ENCODE peak calls at places on chromosomes 5 and 9, in eight cellular contexts. One of them, this sample, is unnamed.

GRCh38 chr5:174317261-174317894 is 271.9 kb downstream of the NSG2 start:
- DNase-seq in A549: peak
- DNase-seq in epithelial cell of esophagus: peak
- DNase-seq in thoracic aorta: no peak
- DNase-seq in CD8-positive, alpha-beta memory T cell: no peak
- DNase-seq in AG09309: no peak
- DNase-seq in LNCaP clone FGC: peak
- DNase-seq in cardiac muscle cell: peak
- DNase-seq in this sample: no peak

GRCh38 chr5:50501510-50502209 is 60.6 kb upstream of the EMB start:
- DNase-seq in A549: no peak
- DNase-seq in epithelial cell of esophagus: no peak
- DNase-seq in thoracic aorta: no peak
- DNase-seq in CD8-positive, alpha-beta memory T cell: no peak
- DNase-seq in AG09309: no peak
- DNase-seq in LNCaP clone FGC: no peak
- DNase-seq in cardiac muscle cell: no peak
- DNase-seq in this sample: no peak

GRCh38 chr9:91239367-91240111 is 122.2 kb downstream of the AUH start:
- DNase-seq in A549: no peak
- DNase-seq in epithelial cell of esophagus: no peak
- DNase-seq in thoracic aorta: no peak
- DNase-seq in CD8-positive, alpha-beta memory T cell: no peak
- DNase-seq in AG09309: no peak
- DNase-seq in LNCaP clone FGC: peak
- DNase-seq in cardiac muscle cell: no peak
- DNase-seq in this sample: no peak

GRCh38 chr5:154708845-154709244 is 46.3 kb upstream of the LARP1 start:
- DNase-seq in A549: no peak
- DNase-seq in epithelial cell of esophagus: peak
- DNase-seq in thoracic aorta: no peak
- DNase-seq in CD8-positive, alpha-beta memory T cell: no peak
- DNase-seq in AG09309: no peak
- DNase-seq in LNCaP clone FGC: no peak
- DNase-seq in cardiac muscle cell: no peak
- DNase-seq in this sample: no peak

GRCh38 chr9:33265211-33265885 is 499 bp downstream of the CHMP5 start:
- DNase-seq in A549: no peak
- DNase-seq in epithelial cell of esophagus: no peak
- DNase-seq in thoracic aorta: no peak
- DNase-seq in CD8-positive, alpha-beta memory T cell: no peak
- DNase-seq in AG09309: no peak
- DNase-seq in LNCaP clone FGC: no peak
- DNase-seq in cardiac muscle cell: no peak
- DNase-seq in this sample: no peak

GRCh38 chr5:168046163-168046562 is 245.3 kb upstream of the WWC1 start:
- DNase-seq in A549: no peak
- DNase-seq in epithelial cell of esophagus: no peak
- DNase-seq in thoracic aorta: no peak
- DNase-seq in CD8-positive, alpha-beta memory T cell: no peak
- DNase-seq in AG09309: no peak
- DNase-seq in LNCaP clone FGC: no peak
- DNase-seq in cardiac muscle cell: no peak
- DNase-seq in this sample: no peak

GRCh38 chr5:16849821-16850220 is 86.3 kb downstream of the MYO10 start:
- DNase-seq in A549: no peak
- DNase-seq in epithelial cell of esophagus: no peak
- DNase-seq in thoracic aorta: no peak
- DNase-seq in CD8-positive, alpha-beta memory T cell: no peak
- DNase-seq in AG09309: no peak
- DNase-seq in LNCaP clone FGC: no peak
- DNase-seq in cardiac muscle cell: no peak
- DNase-seq in this sample: no peak

GRCh38 chr5:172420215-172420934 is 34.0 kb downstream of the SH3PXD2B start:
- DNase-seq in A549: peak
- DNase-seq in epithelial cell of esophagus: peak
- DNase-seq in thoracic aorta: peak
- DNase-seq in CD8-positive, alpha-beta memory T cell: no peak
- DNase-seq in AG09309: peak
- DNase-seq in LNCaP clone FGC: peak
- DNase-seq in cardiac muscle cell: no peak
- DNase-seq in this sample: peak

GRCh38 chr9:92764381-92764987 is at the start of gene BICD2:
- DNase-seq in A549: no peak
- DNase-seq in epithelial cell of esophagus: no peak
- DNase-seq in thoracic aorta: no peak
- DNase-seq in CD8-positive, alpha-beta memory T cell: no peak
- DNase-seq in AG09309: no peak
- DNase-seq in LNCaP clone FGC: no peak
- DNase-seq in cardiac muscle cell: peak
- DNase-seq in this sample: no peak

GRCh38 chr5:64869419-64869818 is 100.7 kb downstream of the CWC27 start:
- DNase-seq in A549: peak
- DNase-seq in epithelial cell of esophagus: peak
- DNase-seq in thoracic aorta: no peak
- DNase-seq in CD8-positive, alpha-beta memory T cell: no peak
- DNase-seq in AG09309: peak
- DNase-seq in LNCaP clone FGC: no peak
- DNase-seq in cardiac muscle cell: no peak
- DNase-seq in this sample: no peak

GRCh38 chr9:27291292-27291691 is 5.7 kb downstream of the EQTN start:
- DNase-seq in A549: no peak
- DNase-seq in epithelial cell of esophagus: no peak
- DNase-seq in thoracic aorta: no peak
- DNase-seq in CD8-positive, alpha-beta memory T cell: no peak
- DNase-seq in AG09309: no peak
- DNase-seq in LNCaP clone FGC: no peak
- DNase-seq in cardiac muscle cell: no peak
- DNase-seq in this sample: no peak

GRCh38 chr5:179858241-179858585 is 404 bp downstream of the MRNIP start:
- DNase-seq in A549: no peak
- DNase-seq in epithelial cell of esophagus: peak
- DNase-seq in thoracic aorta: no peak
- DNase-seq in CD8-positive, alpha-beta memory T cell: peak
- DNase-seq in AG09309: no peak
- DNase-seq in LNCaP clone FGC: no peak
- DNase-seq in cardiac muscle cell: peak
- DNase-seq in this sample: peak

GRCh38 chr5:176491901-176492300 is 43.7 kb downstream of the FAF2 start:
- DNase-seq in A549: no peak
- DNase-seq in epithelial cell of esophagus: no peak
- DNase-seq in thoracic aorta: no peak
- DNase-seq in CD8-positive, alpha-beta memory T cell: no peak
- DNase-seq in AG09309: no peak
- DNase-seq in LNCaP clone FGC: no peak
- DNase-seq in cardiac muscle cell: no peak
- DNase-seq in this sample: no peak

GRCh38 chr9:136059851-136060670 is 35.0 kb downstream of the NACC2 start:
- DNase-seq in A549: no peak
- DNase-seq in epithelial cell of esophagus: no peak
- DNase-seq in thoracic aorta: no peak
- DNase-seq in CD8-positive, alpha-beta memory T cell: no peak
- DNase-seq in AG09309: peak
- DNase-seq in LNCaP clone FGC: no peak
- DNase-seq in cardiac muscle cell: no peak
- DNase-seq in this sample: no peak

GRCh38 chr5:179354305-179354882 is 9.1 kb upstream of the ADAMTS2 start:
- DNase-seq in A549: no peak
- DNase-seq in epithelial cell of esophagus: no peak
- DNase-seq in thoracic aorta: no peak
- DNase-seq in CD8-positive, alpha-beta memory T cell: no peak
- DNase-seq in AG09309: no peak
- DNase-seq in LNCaP clone FGC: no peak
- DNase-seq in cardiac muscle cell: no peak
- DNase-seq in this sample: no peak

GRCh38 chr9:116372786-116373185 is 219.2 kb downstream of the PAPPA start:
- DNase-seq in A549: no peak
- DNase-seq in epithelial cell of esophagus: no peak
- DNase-seq in thoracic aorta: no peak
- DNase-seq in CD8-positive, alpha-beta memory T cell: no peak
- DNase-seq in AG09309: no peak
- DNase-seq in LNCaP clone FGC: no peak
- DNase-seq in cardiac muscle cell: no peak
- DNase-seq in this sample: no peak

GRCh38 chr9:138046641-138047301 is 169.2 kb downstream of the CACNA1B start:
- DNase-seq in A549: no peak
- DNase-seq in epithelial cell of esophagus: no peak
- DNase-seq in thoracic aorta: no peak
- DNase-seq in CD8-positive, alpha-beta memory T cell: no peak
- DNase-seq in AG09309: no peak
- DNase-seq in LNCaP clone FGC: no peak
- DNase-seq in cardiac muscle cell: no peak
- DNase-seq in this sample: no peak

GRCh38 chr5:124253421-124253820 is 493.0 kb downstream of the ZNF608 start:
- DNase-seq in A549: no peak
- DNase-seq in epithelial cell of esophagus: no peak
- DNase-seq in thoracic aorta: no peak
- DNase-seq in CD8-positive, alpha-beta memory T cell: no peak
- DNase-seq in AG09309: no peak
- DNase-seq in LNCaP clone FGC: no peak
- DNase-seq in cardiac muscle cell: no peak
- DNase-seq in this sample: no peak

GRCh38 chr5:112154940-112155686 is 264.0 kb downstream of the EPB41L4A start:
- DNase-seq in A549: no peak
- DNase-seq in epithelial cell of esophagus: peak
- DNase-seq in thoracic aorta: no peak
- DNase-seq in CD8-positive, alpha-beta memory T cell: no peak
- DNase-seq in AG09309: no peak
- DNase-seq in LNCaP clone FGC: no peak
- DNase-seq in cardiac muscle cell: no peak
- DNase-seq in this sample: no peak

DNA sequence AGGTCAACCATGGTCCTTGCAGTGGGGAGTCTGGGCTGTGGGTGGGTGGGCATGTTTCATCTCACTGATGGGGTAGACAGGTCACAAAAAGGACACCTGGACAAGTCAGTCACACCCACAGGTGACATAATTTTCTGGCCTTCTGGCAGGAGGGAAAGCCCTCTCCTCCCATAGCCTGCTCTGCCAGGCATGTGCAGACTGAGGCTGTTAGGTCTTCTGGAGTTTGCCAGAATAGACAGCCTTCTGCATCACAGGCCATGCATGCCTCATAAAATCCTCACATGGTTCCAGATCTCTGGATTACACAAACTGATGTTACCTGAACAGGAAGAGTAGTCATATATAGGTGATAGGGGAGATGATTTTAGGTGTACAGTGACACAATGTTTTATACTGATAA is 49.1 kb downstream of the ARHGAP26 start:
- DNase-seq in A549: no peak
- DNase-seq in epithelial cell of esophagus: peak
- DNase-seq in thoracic aorta: no peak
- DNase-seq in CD8-positive, alpha-beta memory T cell: no peak
- DNase-seq in AG09309: no peak
- DNase-seq in LNCaP clone FGC: peak
- DNase-seq in cardiac muscle cell: no peak
- DNase-seq in this sample: no peak
- H3K4me3 ChIP-seq in A549: no peak
- H3K4me3 ChIP-seq in epithelial cell of esophagus: no peak
- H3K4me3 ChIP-seq in thoracic aorta: no peak
- H3K4me3 ChIP-seq in CD8-positive, alpha-beta memory T cell: no peak
- H3K4me3 ChIP-seq in AG09309: no peak
- H3K4me3 ChIP-seq in LNCaP clone FGC: no peak
- H3K4me3 ChIP-seq in cardiac muscle cell: no peak
- H3K4me3 ChIP-seq in this sample: no peak

GRCh38 chr5:96337048-96337781 is 95.8 kb downstream of the PCSK1 start:
- DNase-seq in A549: no peak
- DNase-seq in epithelial cell of esophagus: no peak
- DNase-seq in thoracic aorta: no peak
- DNase-seq in CD8-positive, alpha-beta memory T cell: no peak
- DNase-seq in AG09309: no peak
- DNase-seq in LNCaP clone FGC: no peak
- DNase-seq in cardiac muscle cell: no peak
- DNase-seq in this sample: no peak
- H3K4me3 ChIP-seq in A549: no peak
- H3K4me3 ChIP-seq in epithelial cell of esophagus: no peak
- H3K4me3 ChIP-seq in thoracic aorta: no peak
- H3K4me3 ChIP-seq in CD8-positive, alpha-beta memory T cell: no peak
- H3K4me3 ChIP-seq in AG09309: no peak
- H3K4me3 ChIP-seq in LNCaP clone FGC: no peak
- H3K4me3 ChIP-seq in cardiac muscle cell: no peak
- H3K4me3 ChIP-seq in this sample: no peak

DNA sequence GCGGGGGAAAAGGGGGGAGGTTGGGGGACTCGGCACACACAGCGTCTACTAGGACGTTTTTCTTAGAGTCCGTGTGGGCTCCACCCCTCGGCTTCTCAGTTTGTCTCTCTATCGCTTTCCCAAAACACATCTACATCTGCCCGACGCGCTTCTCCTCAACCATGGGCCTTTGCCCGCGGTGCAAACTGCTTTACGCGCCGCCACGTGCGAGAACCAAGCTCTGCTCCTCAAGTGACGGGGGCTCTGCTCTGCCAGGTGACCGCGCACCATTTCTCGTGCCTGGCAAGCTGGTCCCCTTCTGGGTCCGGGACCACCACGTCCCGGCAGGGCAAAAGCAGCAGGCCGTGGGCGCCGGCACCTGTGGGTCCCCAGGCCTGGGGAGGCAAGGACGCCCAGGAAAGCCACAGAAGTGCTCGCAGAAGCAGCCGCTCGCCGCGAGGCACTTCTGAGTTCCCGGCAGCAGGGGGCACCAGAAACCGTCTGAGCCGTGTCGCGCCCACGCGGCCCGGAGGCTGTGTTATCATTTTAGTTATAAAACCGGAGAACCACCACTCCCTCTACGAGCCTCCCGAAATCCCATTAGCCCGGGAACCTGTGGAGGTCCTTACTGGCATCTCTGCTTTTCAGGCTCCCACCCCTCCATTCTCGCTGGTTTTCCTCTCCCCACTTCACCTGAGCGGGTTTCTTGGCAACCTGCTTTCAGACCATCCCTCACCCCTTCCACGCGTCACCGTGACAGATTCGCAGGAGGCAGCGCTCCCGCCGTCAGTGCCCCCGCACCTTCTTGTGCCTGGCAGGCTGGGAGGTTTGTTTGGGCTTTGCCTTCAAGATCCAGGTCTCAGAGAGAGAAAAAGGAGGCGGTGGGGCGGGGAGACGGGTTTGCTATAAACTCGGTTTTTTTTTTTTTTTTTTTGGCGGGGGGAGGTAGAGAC is 2.5 kb downstream of the GDNF start:
- DNase-seq in A549: peak
- DNase-seq in epithelial cell of esophagus: peak
- DNase-seq in thoracic aorta: no peak
- DNase-seq in CD8-positive, alpha-beta memory T cell: no peak
- DNase-seq in AG09309: no peak
- DNase-seq in LNCaP clone FGC: peak
- DNase-seq in cardiac muscle cell: peak
- DNase-seq in this sample: peak
- H3K4me3 ChIP-seq in A549: peak
- H3K4me3 ChIP-seq in epithelial cell of esophagus: peak
- H3K4me3 ChIP-seq in thoracic aorta: peak
- H3K4me3 ChIP-seq in CD8-positive, alpha-beta memory T cell: no peak
- H3K4me3 ChIP-seq in AG09309: peak
- H3K4me3 ChIP-seq in LNCaP clone FGC: no peak
- H3K4me3 ChIP-seq in cardiac muscle cell: peak
- H3K4me3 ChIP-seq in this sample: peak

DNA sequence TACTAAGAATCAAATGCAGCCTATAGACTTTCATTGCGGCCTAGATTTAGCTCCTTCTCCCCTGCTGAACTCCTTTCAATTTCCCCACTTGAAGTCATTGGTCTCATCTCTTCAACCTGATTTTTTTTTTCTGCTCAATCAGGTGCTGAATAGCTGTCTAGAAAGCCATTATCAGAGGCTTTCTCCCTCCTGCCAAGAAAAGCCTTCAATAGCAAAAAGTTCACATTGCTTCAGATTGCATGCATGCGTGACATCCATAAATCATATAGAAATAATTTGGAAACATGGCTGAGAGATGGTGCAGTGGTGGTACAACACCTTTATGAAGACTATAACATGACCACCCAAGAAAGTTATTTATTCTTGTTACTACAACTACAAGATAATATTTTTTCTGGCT is 316.1 kb downstream of the PLK2 start:
- DNase-seq in A549: no peak
- DNase-seq in epithelial cell of esophagus: no peak
- DNase-seq in thoracic aorta: no peak
- DNase-seq in CD8-positive, alpha-beta memory T cell: no peak
- DNase-seq in AG09309: no peak
- DNase-seq in LNCaP clone FGC: no peak
- DNase-seq in cardiac muscle cell: no peak
- DNase-seq in this sample: no peak
- H3K4me3 ChIP-seq in A549: no peak
- H3K4me3 ChIP-seq in epithelial cell of esophagus: no peak
- H3K4me3 ChIP-seq in thoracic aorta: no peak
- H3K4me3 ChIP-seq in CD8-positive, alpha-beta memory T cell: no peak
- H3K4me3 ChIP-seq in AG09309: no peak
- H3K4me3 ChIP-seq in LNCaP clone FGC: no peak
- H3K4me3 ChIP-seq in cardiac muscle cell: no peak
- H3K4me3 ChIP-seq in this sample: no peak